ENCODE peak calls at places on chromosome 22, in six cellular contexts. P, K, V, Z, Y and N are unnamed samples. For H3K36me3, the result is how much of the 10 kb centered on the place peaks cover.

GRCh38 chr22:30992565-30992964 is 23.5 kb downstream of the TUG1 start:
- DNase-seq in P (no peak), V (no peak), Y (no peak), Z (no peak), K (no peak), N (no peak)

GRCh38 chr22:20130319-20130718 is 1.3 kb upstream of the ZDHHC8 start:
- DNase-seq in K (no peak), Y (no peak), Z (no peak), V (no peak), P (no peak), N (no peak)

GRCh38 chr22:41526226-41526531 is 18.1 kb downstream of the POLR3H start:
- DNase-seq in P (no peak), V (no peak), Z (no peak), Y (no peak), K (no peak), N (no peak)

GRCh38 chr22:11253000-11253511 is 4274.9 kb upstream of the OR11H1 start:
- DNase-seq in Y (peak), Z (peak), K (no peak), V (no peak), P (no peak), N (no peak)

GRCh38 chr22:44542561-44543222 is 44.7 kb upstream of the RTL6 start:
- DNase-seq in K (no peak), Y (no peak), V (no peak), P (no peak), Z (no peak), N (no peak)

GRCh38 chr22:48677621-48678020 is 1150.1 kb downstream of the BRD1 start:
- DNase-seq in P (no peak), V (no peak), Z (no peak), K (no peak), Y (no peak), N (no peak)

GRCh38 chr22:37742374-37743092 is 45.7 kb downstream of the TRIOBP start:
- DNase-seq in Y (peak), V (peak), K (peak), P (peak), Z (peak), N (peak)

GRCh38 chr22:43812890-43813289 is 785 bp upstream of the EFCAB6 start:
- DNase-seq in P (no peak), V (no peak), Y (no peak), K (no peak), Z (no peak), N (no peak)

GRCh38 chr22:37735054-37735453 is 38.2 kb downstream of the TRIOBP start:
- DNase-seq in K (no peak), Y (peak), P (peak), Z (no peak), V (no peak), N (no peak)

GRCh38 chr22:16601437-16602223 is 9.0 kb upstream of the CCT8L2 start:
- DNase-seq in K (no peak), V (no peak), P (no peak), Z (peak), Y (peak), N (no peak)

GRCh38 chr22:21015051-21016006 is at the start of gene P2RX6:
- DNase-seq in K (no peak), P (no peak), Y (no peak), V (peak), Z (no peak), N (peak)

GRCh38 chr22:44412136-44412731 is 85.8 kb downstream of the RTL6 start:
- DNase-seq in Z (no peak), K (no peak), Y (no peak), V (no peak), P (no peak), N (no peak)

GRCh38 chr22:48702573-48703264 is 1125.0 kb downstream of the BRD1 start:
- DNase-seq in Y (no peak), V (no peak), Z (no peak), K (no peak), P (no peak), N (no peak)

GRCh38 chr22:41021655-41022454 is 70.5 kb upstream of the EP300 start:
- DNase-seq in K (peak), P (peak), Z (peak), Y (peak), V (peak), N (no peak)

GRCh38 chr22:19878461-19879247 is 24.0 kb upstream of the GNB1L start:
- DNase-seq in K (peak), Y (no peak), V (peak), P (peak), Z (peak), N (no peak)

GRCh38 chr22:27228771-27229170 is 571.4 kb downstream of the MIAT start:
- DNase-seq in Z (no peak), V (no peak), K (no peak), Y (no peak), P (no peak), N (no peak)

GRCh38 chr22:32590556-32590955 is 115.9 kb downstream of the FBXO7 start:
- DNase-seq in Z (no peak), K (no peak), P (peak), V (peak), Y (no peak), N (peak)

GRCh38 chr22:19505735-19506126 is 18.5 kb downstream of the CLDN5 start:
- DNase-seq in P (no peak), V (no peak), K (no peak), Y (no peak), Z (no peak), N (no peak)

GRCh38 chr22:26134654-26135330 is 34.5 kb upstream of the SEZ6L start:
- DNase-seq in K (no peak), P (no peak), Z (no peak), Y (no peak), V (no peak), N (no peak)

GRCh38 chr22:30890689-30891442 is 77.7 kb downstream of the MORC2 start:
- DNase-seq in P (peak), Y (no peak), V (peak), Z (peak), K (peak), N (peak)

GRCh38 chr22:50423956-50424355 is 50.9 kb downstream of the SBF1 start:
- DNase-seq in V (no peak), Y (no peak), P (no peak), Z (no peak), K (no peak), N (no peak)

DNA sequence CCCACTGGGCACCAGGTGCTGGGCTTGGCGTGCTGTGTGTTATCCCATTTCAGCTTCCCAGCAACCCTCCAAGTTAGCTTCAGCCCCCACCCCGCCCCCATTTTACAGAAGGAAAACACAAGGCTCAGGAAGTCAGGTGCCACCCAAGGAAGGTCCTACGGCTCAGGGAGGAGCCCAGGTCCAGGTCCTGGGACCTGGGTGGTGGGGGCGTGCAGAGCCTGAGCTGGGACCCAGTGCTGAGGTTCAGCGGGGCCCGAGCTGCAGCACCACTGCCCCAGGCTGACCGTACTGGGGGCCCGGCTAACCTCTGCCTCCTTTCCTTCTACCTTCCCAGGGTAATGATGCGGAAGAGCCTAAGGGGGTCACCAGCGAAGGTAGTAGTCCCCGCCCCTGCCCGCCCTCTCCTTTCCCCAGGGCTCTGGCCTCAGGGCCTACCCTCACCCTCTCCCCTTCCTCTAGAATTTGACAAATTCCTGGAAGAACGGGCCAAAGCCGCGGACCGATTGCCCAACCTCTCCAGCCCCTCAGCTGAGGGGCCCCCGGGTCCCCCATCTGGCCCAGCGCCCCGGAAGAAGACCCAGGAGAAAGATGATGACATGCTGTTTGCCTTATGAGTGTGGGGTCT is 34.2 kb upstream of the HMOX1 start:
- DNase-seq in V (no peak), K (no peak), P (no peak), Z (no peak), Y (no peak), N (no peak)
- H3K36me3 ChIP-seq in V (under half), K (half or more), P (under half), Z (under half), Y (under half), N (under half)

GRCh38 chr22:29603358-29604191 is at the start of gene NF2:
- DNase-seq in Z (peak), K (peak), Y (peak), V (peak), P (peak), N (peak)
- TF ChIP-seq CTCF in Z (no peak), K (no peak), Y (no peak), V (no peak), P (no peak), N (no peak)

DNA sequence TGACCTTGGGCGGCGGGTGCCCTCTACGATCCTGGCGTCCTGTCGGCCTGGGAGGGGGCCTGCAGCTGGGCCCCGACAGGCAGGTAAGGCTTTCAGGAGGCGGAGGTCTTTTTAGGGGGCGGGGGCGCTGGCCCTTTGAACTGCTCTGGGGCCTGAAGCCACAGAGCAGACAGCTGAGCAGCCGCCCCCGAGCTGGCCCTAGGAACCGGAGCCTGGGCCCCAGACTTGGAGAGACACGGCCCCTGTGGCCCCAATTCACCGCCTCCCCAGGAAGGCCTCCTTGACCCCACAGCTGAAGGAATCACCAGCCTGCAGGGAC is 549 bp upstream of the CERK start:
- DNase-seq in P (no peak), Z (peak), Y (no peak), V (no peak), K (no peak), N (no peak)
- H3K27ac ChIP-seq in P (peak), Z (peak), Y (peak), V (peak), K (peak), N (peak)

GRCh38 chr22:39416319-39416718 is 16.7 kb downstream of the TAB1 start:
- DNase-seq in Z (no peak), P (no peak), K (no peak), V (no peak), Y (no peak), N (no peak)

GRCh38 chr22:39418696-39419095 is 19.1 kb downstream of the TAB1 start:
- DNase-seq in K (no peak), Z (no peak), P (no peak), V (no peak), Y (no peak), N (no peak)

GRCh38 chr22:39419096-39419495 is 19.5 kb downstream of the TAB1 start:
- DNase-seq in Y (no peak), Z (no peak), K (no peak), P (no peak), V (no peak), N (no peak)

GRCh38 chr22:39415506-39415905 is 15.9 kb downstream of the TAB1 start:
- DNase-seq in V (no peak), P (no peak), Z (no peak), Y (no peak), K (no peak), N (no peak)

GRCh38 chr22:39417641-39418040 is 18.1 kb downstream of the TAB1 start:
- DNase-seq in Z (no peak), K (no peak), V (no peak), Y (no peak), P (no peak), N (no peak)
- H3K36me3 ChIP-seq in Z (under half), K (half or more), V (half or more), Y (under half), P (under half), N (under half)

DNA sequence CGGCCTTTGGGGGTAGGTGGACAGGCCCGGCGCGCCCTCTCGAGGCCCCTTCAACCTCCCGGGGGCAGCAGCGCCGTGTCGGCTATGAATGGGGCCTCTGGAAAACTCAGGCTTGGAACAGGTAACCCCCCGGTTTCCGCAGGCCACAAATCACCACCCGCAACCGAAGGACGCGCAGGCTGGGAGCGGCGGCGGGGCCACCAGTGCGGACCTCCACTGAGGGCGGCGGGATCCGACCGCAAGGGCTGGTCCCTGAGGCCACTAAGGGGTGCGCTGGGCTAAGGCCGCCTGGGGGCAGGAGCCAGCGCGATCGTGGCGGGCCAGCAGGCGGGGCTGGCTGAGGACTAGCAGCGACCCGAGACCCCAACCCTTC is 695 bp upstream of the ATF4 start:
- DNase-seq in Z (peak), P (peak), K (peak), V (no peak), Y (peak), N (no peak)
- TF ChIP-seq CTCF in Z (peak), P (no peak), K (peak), V (peak), Y (peak), N (peak)

DNA sequence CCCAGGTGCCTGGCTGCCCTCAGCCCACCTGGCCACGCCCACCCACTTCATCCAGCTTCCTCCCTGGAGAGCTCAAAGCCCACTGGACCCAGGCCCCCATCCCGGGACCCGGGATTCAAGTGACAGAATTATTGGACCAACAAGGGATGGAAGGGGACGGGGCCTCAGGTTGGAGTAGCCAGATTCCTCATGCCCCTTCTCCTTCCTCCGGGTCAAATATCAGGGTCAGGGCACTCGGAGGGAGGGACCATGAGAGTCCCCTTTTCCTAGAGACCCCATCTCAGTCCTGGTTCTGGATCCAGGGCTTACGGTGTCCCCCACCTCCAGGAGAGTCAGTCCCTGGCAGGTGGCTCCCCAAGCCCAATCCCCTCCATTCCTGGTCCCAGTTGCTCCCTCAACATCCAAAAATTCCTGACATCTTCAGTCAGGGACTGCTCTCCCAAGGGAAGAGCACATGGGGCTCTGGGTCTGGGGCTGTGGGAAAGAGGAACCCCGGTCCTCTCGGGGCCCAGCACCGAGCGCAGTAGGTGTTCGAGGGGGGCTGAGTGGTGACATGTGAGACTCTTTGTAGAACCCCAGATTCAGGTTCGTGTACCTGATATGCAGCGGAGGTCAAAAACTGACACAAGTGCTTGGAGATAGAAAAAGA is 37.7 kb downstream of the IGLL5 start:
- DNase-seq in V (no peak), Z (no peak), K (no peak), P (no peak), Y (no peak), N (no peak)
- H3K27ac ChIP-seq in V (no peak), Z (no peak), K (no peak), P (no peak), Y (no peak), N (no peak)

GRCh38 chr22:36333632-36334031 is 54.1 kb downstream of the MYH9 start:
- DNase-seq in P (no peak), V (no peak), Z (no peak), K (no peak), Y (no peak), N (no peak)

GRCh38 chr22:36331912-36332622 is 55.7 kb downstream of the MYH9 start:
- DNase-seq in Z (peak), K (peak), Y (peak), V (peak), P (peak), N (no peak)

GRCh38 chr22:36331306-36331911 is 56.4 kb downstream of the MYH9 start:
- DNase-seq in K (peak), P (peak), Z (peak), Y (peak), V (peak), N (peak)

GRCh38 chr22:36334081-36334831 is 53.5 kb downstream of the MYH9 start:
- DNase-seq in Z (no peak), P (no peak), K (no peak), V (no peak), Y (no peak), N (no peak)

GRCh38 chr22:36332623-36333331 is 55.0 kb downstream of the MYH9 start:
- DNase-seq in V (peak), Y (no peak), K (no peak), P (no peak), Z (no peak), N (peak)
- H3K36me3 ChIP-seq in V (half or more), Y (under half), K (under half), P (under half), Z (under half), N (half or more)